ENCODE peak calls at places on chromosomes 1 and 21, in four cellular contexts. J is K562, S is HepG2, G is GM12878. B is an unnamed sample.

GRCh38 chr1:177185209-177185608 is 14.5 kb downstream of the BRINP2 start:
- DNase-seq in J (peak), S (no peak), G (no peak), B (no peak)

GRCh38 chr1:56206391-56206790 is 373.0 kb downstream of the PLPP3 start:
- DNase-seq in J (no peak), S (no peak), G (no peak), B (no peak)

GRCh38 chr21:35540950-35541632 is 492.0 kb upstream of the RUNX1 start:
- DNase-seq in J (no peak), S (no peak), G (no peak), B (no peak)

GRCh38 chr1:32963746-32964460 is 706 bp downstream of the RNF19B start:
- DNase-seq in J (peak), S (no peak), G (no peak), B (peak)

GRCh38 chr1:14780271-14780670 is 181.8 kb downstream of the KAZN start:
- DNase-seq in J (peak), S (no peak), G (no peak), B (no peak)

GRCh38 chr1:205275916-205276315 is 45.6 kb downstream of the NUAK2 start:
- DNase-seq in J (no peak), S (no peak), G (no peak), B (no peak)

GRCh38 chr1:244047739-244048565 is 3.1 kb upstream of the ZBTB18 start:
- DNase-seq in J (peak), S (peak), G (peak), B (peak)

GRCh38 chr1:220326578-220326977 is 54.3 kb upstream of the RAB3GAP2 start:
- DNase-seq in J (no peak), S (no peak), G (no peak), B (no peak)

GRCh38 chr1:242703467-242703866 is 179.0 kb upstream of the PLD5 start:
- DNase-seq in J (no peak), S (no peak), G (no peak), B (no peak)

GRCh38 chr21:22813201-22813600 is 1815.0 kb downstream of the NCAM2 start:
- DNase-seq in J (no peak), S (no peak), G (no peak), B (no peak)

GRCh38 chr1:215052256-215052655 is 30.3 kb upstream of the KCNK2 start:
- DNase-seq in J (no peak), S (no peak), G (no peak), B (no peak)

GRCh38 chr1:192668434-192668983 is 32.6 kb downstream of the RGS13 start:
- DNase-seq in J (no peak), S (peak), G (no peak), B (no peak)

GRCh38 chr1:110370827-110371226 is 20.0 kb downstream of the SLC16A4 start:
- DNase-seq in J (no peak), S (no peak), G (no peak), B (no peak)

GRCh38 chr1:173062156-173062938 is 11.6 kb upstream of the TNFSF18 start:
- DNase-seq in J (no peak), S (peak), G (no peak), B (no peak)

GRCh38 chr1:207050428-207050767 is 610 bp downstream of the YOD1 start:
- DNase-seq in J (no peak), S (no peak), G (no peak), B (no peak)

GRCh38 chr1:11676386-11677103 is 4.4 kb downstream of the MAD2L2 start:
- DNase-seq in J (no peak), S (no peak), G (no peak), B (no peak)

GRCh38 chr1:26998319-26999300 is 5.1 kb downstream of the TRNP1 start:
- DNase-seq in J (no peak), S (no peak), G (no peak), B (no peak)

GRCh38 chr1:58829861-58830260 is 46.0 kb upstream of the JUN start:
- DNase-seq in J (no peak), S (no peak), G (no peak), B (no peak)

GRCh38 chr1:200487650-200488049 is 77.8 kb upstream of the ZNF281 start:
- DNase-seq in J (no peak), S (no peak), G (no peak), B (no peak)

GRCh38 chr1:41718444-41719028 is 200.2 kb downstream of the HIVEP3 start:
- DNase-seq in J (no peak), S (no peak), G (no peak), B (no peak)

GRCh38 chr1:174721246-174721645 is 273.5 kb downstream of the GPR52 start:
- DNase-seq in J (no peak), S (no peak), G (no peak), B (no peak)

GRCh38 chr1:178196631-178197030 is 102.7 kb downstream of the RASAL2 start:
- DNase-seq in J (no peak), S (no peak), G (no peak), B (no peak)

GRCh38 chr1:178189814-178190213 is 95.9 kb downstream of the RASAL2 start:
- DNase-seq in J (peak), S (peak), G (peak), B (peak)

GRCh38 chr1:178188306-178188705 is 94.4 kb downstream of the RASAL2 start:
- DNase-seq in J (no peak), S (no peak), G (no peak), B (no peak)

DNA sequence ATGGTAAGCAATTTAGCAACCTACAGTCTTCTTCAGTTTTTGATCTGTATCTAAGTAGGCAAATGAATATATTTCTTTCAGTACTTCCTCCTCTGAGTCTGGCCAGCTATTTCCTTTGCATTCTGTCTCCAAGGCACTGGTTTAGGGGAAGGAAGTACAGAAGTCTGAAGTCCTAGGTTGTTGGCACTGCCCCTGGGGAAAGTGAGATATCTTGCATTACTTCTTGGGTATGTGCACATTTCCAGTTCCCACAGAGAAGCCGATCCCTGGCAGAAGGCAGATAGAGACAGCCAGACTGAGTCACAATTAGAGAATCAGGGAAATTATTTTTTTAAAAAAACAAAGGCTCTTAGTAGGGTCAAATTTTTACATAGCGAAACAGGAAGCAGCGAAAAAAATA is 98.8 kb downstream of the RASAL2 start:
- DNase-seq in J (no peak), S (no peak), G (no peak), B (no peak)
- TF ChIP-seq TARDBP in J (no peak), S (no peak), G (no peak), B (no peak)

DNA sequence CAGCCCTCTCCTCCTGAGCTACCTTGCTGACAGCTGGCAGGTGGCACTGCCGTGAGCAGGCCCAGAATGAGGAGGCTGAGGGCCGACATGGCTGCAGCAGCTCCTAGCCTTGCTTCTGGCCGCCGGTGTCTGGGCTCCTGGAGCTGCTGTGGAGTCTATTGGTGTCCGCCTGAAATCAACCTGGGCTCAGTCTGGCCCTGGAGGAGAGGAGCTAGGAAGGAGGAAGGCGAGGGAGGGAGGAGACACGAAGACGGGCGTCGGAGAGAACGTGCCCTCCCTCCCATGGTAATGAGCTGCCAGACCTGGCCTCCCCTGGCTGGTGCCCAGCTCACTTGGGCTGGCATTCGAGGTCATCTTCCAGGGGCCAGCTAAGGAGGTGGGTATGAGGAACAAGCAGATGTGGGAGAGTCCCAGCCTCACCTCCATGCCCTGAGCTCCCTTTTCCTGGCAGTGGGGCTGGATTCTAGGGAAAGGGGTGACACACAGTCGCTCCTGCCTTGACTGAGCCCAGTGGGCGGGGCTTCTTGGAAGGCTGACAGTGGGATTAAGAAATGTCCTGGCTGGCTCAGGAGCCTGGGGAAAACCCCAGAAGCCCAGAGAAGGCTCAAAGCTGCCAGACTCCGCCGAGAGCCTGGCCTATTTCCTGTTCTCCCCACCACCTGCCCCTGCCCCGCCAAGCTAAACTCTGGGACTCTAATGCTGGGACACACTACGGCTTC is at the start of gene PDZK1IP1:
- DNase-seq in J (peak), S (no peak), G (no peak), B (no peak)
- TF ChIP-seq TARDBP in J (no peak), S (no peak), G (no peak), B (no peak)

GRCh38 chr1:25246600-25247023 is 642 bp downstream of the RSRP1 start:
- DNase-seq in J (peak), S (no peak), G (no peak), B (peak)

GRCh38 chr1:25245809-25246599 is 1.2 kb downstream of the RSRP1 start:
- DNase-seq in J (peak), S (peak), G (no peak), B (peak)

GRCh38 chr1:25247829-25248754 is 838 bp upstream of the RSRP1 start:
- DNase-seq in J (no peak), S (no peak), G (no peak), B (no peak)

GRCh38 chr1:25245393-25245792 is 1.9 kb downstream of the RSRP1 start:
- DNase-seq in J (no peak), S (no peak), G (no peak), B (no peak)

GRCh38 chr1:25247024-25247828 is at the start of gene RSRP1:
- DNase-seq in J (peak), S (peak), G (peak), B (peak)
- TF ChIP-seq TARDBP in J (peak), S (peak), G (no peak), B (no peak)

GRCh38 chr1:113943028-113943811 is 14.1 kb downstream of the HIPK1 start:
- DNase-seq in J (no peak), S (no peak), G (no peak), B (no peak)
- TF ChIP-seq TARDBP in J (no peak), S (no peak), G (no peak), B (no peak)

DNA sequence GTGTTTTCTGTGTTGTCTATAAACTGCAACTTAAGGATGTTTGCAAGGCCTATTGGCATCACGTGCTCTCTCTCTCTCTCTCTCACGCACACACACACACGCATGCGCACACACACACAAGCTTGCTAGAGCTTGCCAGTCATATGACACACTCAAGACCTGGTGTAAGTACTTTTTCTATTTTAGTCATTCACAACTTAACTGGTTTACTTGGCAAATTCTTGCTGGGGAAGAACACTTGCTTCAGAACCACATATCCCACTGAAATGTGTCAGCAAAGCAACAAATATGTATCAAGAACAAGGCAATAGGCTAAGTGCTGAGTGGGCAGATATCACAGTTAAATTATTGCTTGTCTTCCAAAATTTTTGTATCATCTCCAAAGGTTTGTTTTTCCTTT is 107.8 kb downstream of the DISC1 start:
- DNase-seq in J (no peak), S (no peak), G (no peak), B (no peak)
- TF ChIP-seq TARDBP in J (no peak), S (no peak), G (no peak), B (no peak)

GRCh38 chr21:45378258-45378966 is 26.6 kb upstream of the COL18A1 start:
- DNase-seq in J (no peak), S (no peak), G (no peak), B (no peak)

GRCh38 chr21:45380566-45380965 is 24.4 kb upstream of the COL18A1 start:
- DNase-seq in J (no peak), S (no peak), G (no peak), B (no peak)

GRCh38 chr21:45381036-45381787 is 23.8 kb upstream of the COL18A1 start:
- DNase-seq in J (no peak), S (no peak), G (no peak), B (no peak)

GRCh38 chr21:45379171-45379900 is 25.6 kb upstream of the COL18A1 start:
- DNase-seq in J (no peak), S (no peak), G (no peak), B (no peak)

DNA sequence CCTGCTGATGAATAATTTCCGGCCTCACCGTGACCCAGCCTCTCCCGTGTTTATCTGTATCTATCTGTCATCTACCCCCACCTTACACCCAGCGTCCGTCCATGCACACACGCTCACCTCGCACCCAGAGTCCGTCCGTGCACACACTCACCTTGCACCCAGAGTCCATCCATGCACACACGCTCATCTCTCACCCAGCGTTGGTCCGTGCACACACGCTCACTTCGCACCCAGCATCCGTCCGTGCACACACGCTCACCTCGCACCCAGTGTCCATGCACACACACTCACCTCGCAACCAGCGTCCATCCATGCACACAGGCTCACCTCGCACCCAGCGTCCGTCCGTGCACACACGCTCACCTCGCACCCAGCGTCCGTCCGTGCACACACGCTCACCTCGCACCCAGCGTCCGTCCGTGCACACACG is 25.0 kb upstream of the COL18A1 start:
- DNase-seq in J (no peak), S (no peak), G (no peak), B (no peak)
- TF ChIP-seq TARDBP in J (no peak), S (no peak), G (no peak), B (no peak)

GRCh38 chr1:72498393-72498792 is 216.1 kb upstream of the NEGR1 start:
- DNase-seq in J (no peak), S (no peak), G (no peak), B (no peak)
- TF ChIP-seq TARDBP in J (no peak), S (no peak), G (no peak), B (no peak)

GRCh38 chr1:203287109-203287893 is 18.0 kb upstream of the BTG2 start:
- DNase-seq in J (peak), S (no peak), G (peak), B (no peak)
- TF ChIP-seq TARDBP in J (no peak), S (no peak), G (peak), B (no peak)

B was measured in HEK293T.